ENCODE peak calls at places on chromosome 14, in ten cellular contexts. One of them, this sample, is unnamed.

GRCh38 chr14:38391334-38391733 is 135.4 kb upstream of the CLEC14A start:
- DNase-seq in tibial nerve: no peak
- DNase-seq in A549: no peak
- DNase-seq in Peyer's patch: no peak
- DNase-seq in GM23338: no peak
- DNase-seq in sigmoid colon: no peak
- DNase-seq in fibroblast of lung: peak
- DNase-seq in uterus: no peak
- DNase-seq in mammary epithelial cell: no peak
- DNase-seq in transverse colon: no peak
- DNase-seq in this sample: no peak

GRCh38 chr14:95023115-95023514 is 134.2 kb downstream of the DICER1 start:
- DNase-seq in mammary epithelial cell: no peak
- DNase-seq in uterus: no peak
- DNase-seq in transverse colon: no peak
- DNase-seq in fibroblast of lung: no peak
- DNase-seq in tibial nerve: no peak
- DNase-seq in Peyer's patch: no peak
- DNase-seq in A549: no peak
- DNase-seq in GM23338: no peak
- DNase-seq in sigmoid colon: no peak
- DNase-seq in this sample: no peak

GRCh38 chr14:89231426-89232113 is 185.5 kb downstream of the FOXN3 start:
- DNase-seq in tibial nerve: no peak
- DNase-seq in fibroblast of lung: no peak
- DNase-seq in GM23338: no peak
- DNase-seq in sigmoid colon: no peak
- DNase-seq in uterus: no peak
- DNase-seq in Peyer's patch: no peak
- DNase-seq in A549: no peak
- DNase-seq in transverse colon: no peak
- DNase-seq in mammary epithelial cell: no peak
- DNase-seq in this sample: no peak

GRCh38 chr14:103512701-103513611 is 9.7 kb downstream of the CKB start:
- DNase-seq in tibial nerve: no peak
- DNase-seq in uterus: peak
- DNase-seq in Peyer's patch: no peak
- DNase-seq in transverse colon: peak
- DNase-seq in mammary epithelial cell: peak
- DNase-seq in sigmoid colon: peak
- DNase-seq in A549: no peak
- DNase-seq in fibroblast of lung: peak
- DNase-seq in GM23338: peak
- DNase-seq in this sample: peak

GRCh38 chr14:60807971-60808370 is 73.4 kb downstream of the MNAT1 start:
- DNase-seq in sigmoid colon: no peak
- DNase-seq in Peyer's patch: no peak
- DNase-seq in GM23338: no peak
- DNase-seq in transverse colon: no peak
- DNase-seq in fibroblast of lung: peak
- DNase-seq in uterus: no peak
- DNase-seq in mammary epithelial cell: no peak
- DNase-seq in tibial nerve: no peak
- DNase-seq in A549: peak
- DNase-seq in this sample: no peak

GRCh38 chr14:52356025-52356424 is 41.9 kb downstream of the PTGER2 start:
- DNase-seq in A549: peak
- DNase-seq in uterus: no peak
- DNase-seq in tibial nerve: no peak
- DNase-seq in fibroblast of lung: peak
- DNase-seq in Peyer's patch: no peak
- DNase-seq in transverse colon: peak
- DNase-seq in GM23338: no peak
- DNase-seq in sigmoid colon: no peak
- DNase-seq in mammary epithelial cell: peak
- DNase-seq in this sample: no peak

GRCh38 chr14:69739486-69739885 is 27.5 kb upstream of the SRSF5 start:
- DNase-seq in A549: no peak
- DNase-seq in transverse colon: no peak
- DNase-seq in mammary epithelial cell: no peak
- DNase-seq in GM23338: no peak
- DNase-seq in Peyer's patch: no peak
- DNase-seq in fibroblast of lung: no peak
- DNase-seq in uterus: no peak
- DNase-seq in tibial nerve: no peak
- DNase-seq in sigmoid colon: no peak
- DNase-seq in this sample: no peak

GRCh38 chr14:65991124-65991523 is 495.0 kb upstream of the CCDC196 start:
- DNase-seq in sigmoid colon: no peak
- DNase-seq in Peyer's patch: no peak
- DNase-seq in GM23338: no peak
- DNase-seq in fibroblast of lung: no peak
- DNase-seq in A549: no peak
- DNase-seq in mammary epithelial cell: no peak
- DNase-seq in uterus: no peak
- DNase-seq in transverse colon: no peak
- DNase-seq in tibial nerve: no peak
- DNase-seq in this sample: no peak

GRCh38 chr14:77123381-77124344 is 17.9 kb downstream of the ZDHHC22 start:
- DNase-seq in mammary epithelial cell: peak
- DNase-seq in GM23338: no peak
- DNase-seq in transverse colon: peak
- DNase-seq in sigmoid colon: no peak
- DNase-seq in Peyer's patch: peak
- DNase-seq in uterus: no peak
- DNase-seq in A549: no peak
- DNase-seq in fibroblast of lung: no peak
- DNase-seq in tibial nerve: no peak
- DNase-seq in this sample: peak

GRCh38 chr14:77126461-77126990 is 15.1 kb downstream of the ZDHHC22 start:
- DNase-seq in GM23338: no peak
- DNase-seq in A549: no peak
- DNase-seq in Peyer's patch: no peak
- DNase-seq in transverse colon: no peak
- DNase-seq in tibial nerve: no peak
- DNase-seq in uterus: no peak
- DNase-seq in mammary epithelial cell: no peak
- DNase-seq in sigmoid colon: no peak
- DNase-seq in fibroblast of lung: no peak
- DNase-seq in this sample: no peak

GRCh38 chr14:77125275-77126073 is 16.1 kb downstream of the ZDHHC22 start:
- DNase-seq in Peyer's patch: no peak
- DNase-seq in tibial nerve: no peak
- DNase-seq in sigmoid colon: no peak
- DNase-seq in transverse colon: no peak
- DNase-seq in uterus: no peak
- DNase-seq in fibroblast of lung: no peak
- DNase-seq in GM23338: peak
- DNase-seq in mammary epithelial cell: no peak
- DNase-seq in A549: no peak
- DNase-seq in this sample: no peak

GRCh38 chr14:77126074-77126325 is 15.6 kb downstream of the ZDHHC22 start:
- DNase-seq in mammary epithelial cell: no peak
- DNase-seq in fibroblast of lung: no peak
- DNase-seq in tibial nerve: no peak
- DNase-seq in GM23338: no peak
- DNase-seq in uterus: no peak
- DNase-seq in sigmoid colon: no peak
- DNase-seq in transverse colon: no peak
- DNase-seq in Peyer's patch: no peak
- DNase-seq in A549: no peak
- DNase-seq in this sample: no peak

DNA sequence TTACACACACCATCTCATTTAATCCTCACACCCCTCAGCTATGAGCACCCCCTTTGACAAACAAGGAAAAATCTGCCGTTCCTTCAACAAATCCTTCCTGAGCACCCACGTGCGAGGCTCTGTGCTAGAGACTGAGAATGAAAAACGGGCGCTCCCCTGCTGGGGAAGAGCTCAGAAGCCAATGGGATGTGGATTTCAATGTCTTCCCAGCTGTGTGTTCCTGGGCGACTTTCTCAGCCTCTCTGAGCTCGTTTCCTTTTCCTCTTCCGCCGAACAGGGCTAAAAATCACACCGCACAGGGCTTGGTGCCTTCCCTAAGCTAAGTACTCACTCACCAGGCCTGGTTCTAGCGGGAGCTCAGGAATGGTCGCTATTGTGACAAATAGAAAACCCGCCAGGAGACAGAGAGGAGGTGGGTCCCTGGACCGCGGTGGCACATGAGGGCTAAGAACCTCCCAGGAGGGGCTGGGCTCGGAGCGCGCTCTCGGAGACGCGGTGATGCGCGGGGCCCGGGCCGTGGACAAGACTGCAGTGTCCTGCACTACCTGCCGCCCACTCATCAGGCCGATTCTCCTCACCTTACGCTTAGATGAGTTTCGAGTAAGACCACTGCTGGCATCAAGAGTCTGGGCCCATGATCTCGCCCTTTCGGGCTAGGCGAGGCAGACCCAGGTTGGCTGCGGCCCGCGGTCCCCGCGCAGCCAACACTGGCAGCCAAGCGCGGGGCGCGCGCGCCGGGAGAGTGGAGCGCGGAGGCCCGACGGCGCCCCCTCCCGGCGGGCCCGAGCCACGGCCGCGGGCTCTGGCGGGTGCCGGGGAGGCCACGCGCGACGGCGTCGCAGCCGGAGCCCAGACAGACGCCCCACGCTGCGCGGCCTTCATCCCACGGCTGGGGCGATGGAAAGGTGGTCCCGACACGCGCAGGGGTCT is 17.0 kb downstream of the ZDHHC22 start:
- DNase-seq in uterus: no peak
- DNase-seq in Peyer's patch: peak
- DNase-seq in tibial nerve: peak
- DNase-seq in fibroblast of lung: peak
- DNase-seq in GM23338: peak
- DNase-seq in mammary epithelial cell: peak
- DNase-seq in sigmoid colon: no peak
- DNase-seq in A549: peak
- DNase-seq in transverse colon: peak
- DNase-seq in this sample: no peak
- H3K27ac ChIP-seq in uterus: no peak
- H3K27ac ChIP-seq in Peyer's patch: peak
- H3K27ac ChIP-seq in tibial nerve: peak
- H3K27ac ChIP-seq in fibroblast of lung: no peak
- H3K27ac ChIP-seq in GM23338: no peak
- H3K27ac ChIP-seq in mammary epithelial cell: no peak
- H3K27ac ChIP-seq in sigmoid colon: peak
- H3K27ac ChIP-seq in A549: peak
- H3K27ac ChIP-seq in transverse colon: peak
- H3K27ac ChIP-seq in this sample: peak

DNA sequence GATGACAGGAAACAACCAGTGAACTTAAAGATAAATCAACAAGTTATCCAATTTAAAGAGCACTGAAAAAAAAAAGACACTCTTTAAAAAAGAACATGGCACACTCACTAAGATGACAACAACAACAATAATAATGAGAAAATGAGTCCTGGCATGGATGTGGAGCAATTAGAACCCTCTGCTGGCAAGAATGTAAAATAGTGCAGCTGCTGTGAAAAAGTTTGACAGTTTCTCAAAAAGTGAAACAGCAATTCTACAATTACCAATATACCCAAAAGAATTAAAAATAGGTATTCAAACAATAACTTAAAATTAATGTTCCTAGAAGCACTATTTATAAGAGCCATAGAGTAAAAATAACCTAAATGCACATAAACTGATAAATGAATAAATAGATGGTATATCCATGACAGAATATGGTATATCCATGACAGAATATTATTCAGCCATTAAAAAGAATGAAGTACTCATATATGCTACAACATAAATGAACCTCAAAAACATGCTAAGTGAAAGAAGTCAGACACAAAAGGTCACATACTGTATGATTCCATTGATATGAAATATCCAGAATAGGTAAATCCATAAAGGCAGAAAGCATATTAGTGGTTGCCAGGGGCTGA is 49.1 kb upstream of the GPHB5 start:
- DNase-seq in GM23338: no peak
- DNase-seq in Peyer's patch: no peak
- DNase-seq in A549: no peak
- DNase-seq in fibroblast of lung: no peak
- DNase-seq in transverse colon: no peak
- DNase-seq in uterus: no peak
- DNase-seq in sigmoid colon: no peak
- DNase-seq in mammary epithelial cell: no peak
- DNase-seq in tibial nerve: no peak
- DNase-seq in this sample: no peak
- TF ChIP-seq CTCF in GM23338: peak
- TF ChIP-seq CTCF in Peyer's patch: no peak
- TF ChIP-seq CTCF in A549: no peak
- TF ChIP-seq CTCF in fibroblast of lung: no peak
- TF ChIP-seq CTCF in transverse colon: no peak
- TF ChIP-seq CTCF in uterus: no peak
- TF ChIP-seq CTCF in sigmoid colon: no peak
- TF ChIP-seq CTCF in mammary epithelial cell: no peak
- TF ChIP-seq CTCF in tibial nerve: no peak
- TF ChIP-seq CTCF in this sample: no peak

DNA sequence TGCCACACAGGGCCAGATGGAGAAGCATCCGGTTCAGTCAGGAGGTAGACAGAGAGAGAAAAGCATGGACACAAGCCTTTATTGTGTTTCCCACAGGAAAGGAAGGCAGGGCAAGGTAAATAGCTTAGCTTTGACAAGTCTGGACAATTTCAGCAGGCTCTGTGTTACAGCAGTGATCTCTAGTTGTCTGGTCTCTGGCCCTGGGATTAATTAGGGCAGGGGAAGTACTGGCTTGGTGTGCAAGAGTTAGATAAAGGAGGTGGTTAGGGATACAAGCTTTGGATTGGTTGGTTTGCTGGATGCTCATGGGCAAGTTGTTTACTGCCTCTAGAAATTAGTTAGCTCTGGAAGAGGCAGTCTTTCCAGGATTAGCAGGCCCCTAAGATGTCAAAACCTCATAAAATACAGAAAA is 15.1 kb upstream of the NGDN start:
- DNase-seq in tibial nerve: no peak
- DNase-seq in transverse colon: no peak
- DNase-seq in GM23338: no peak
- DNase-seq in A549: no peak
- DNase-seq in sigmoid colon: no peak
- DNase-seq in fibroblast of lung: no peak
- DNase-seq in uterus: no peak
- DNase-seq in Peyer's patch: no peak
- DNase-seq in mammary epithelial cell: peak
- DNase-seq in this sample: peak
- H3K27ac ChIP-seq in tibial nerve: no peak
- H3K27ac ChIP-seq in transverse colon: no peak
- H3K27ac ChIP-seq in GM23338: no peak
- H3K27ac ChIP-seq in A549: no peak
- H3K27ac ChIP-seq in sigmoid colon: no peak
- H3K27ac ChIP-seq in fibroblast of lung: no peak
- H3K27ac ChIP-seq in uterus: no peak
- H3K27ac ChIP-seq in Peyer's patch: no peak
- H3K27ac ChIP-seq in mammary epithelial cell: peak
- H3K27ac ChIP-seq in this sample: no peak

GRCh38 chr14:64476438-64476837 is 11.1 kb downstream of the AKAP5 start:
- DNase-seq in tibial nerve: no peak
- DNase-seq in sigmoid colon: no peak
- DNase-seq in GM23338: no peak
- DNase-seq in transverse colon: no peak
- DNase-seq in fibroblast of lung: no peak
- DNase-seq in mammary epithelial cell: no peak
- DNase-seq in uterus: no peak
- DNase-seq in Peyer's patch: no peak
- DNase-seq in A549: no peak
- DNase-seq in this sample: no peak

GRCh38 chr14:64475585-64476273 is 10.4 kb downstream of the AKAP5 start:
- DNase-seq in GM23338: no peak
- DNase-seq in fibroblast of lung: no peak
- DNase-seq in uterus: no peak
- DNase-seq in A549: no peak
- DNase-seq in mammary epithelial cell: no peak
- DNase-seq in sigmoid colon: no peak
- DNase-seq in tibial nerve: no peak
- DNase-seq in transverse colon: no peak
- DNase-seq in Peyer's patch: no peak
- DNase-seq in this sample: no peak

GRCh38 chr14:64474698-64475097 is 9.4 kb downstream of the AKAP5 start:
- DNase-seq in mammary epithelial cell: no peak
- DNase-seq in Peyer's patch: no peak
- DNase-seq in GM23338: no peak
- DNase-seq in sigmoid colon: no peak
- DNase-seq in A549: no peak
- DNase-seq in uterus: no peak
- DNase-seq in tibial nerve: no peak
- DNase-seq in fibroblast of lung: no peak
- DNase-seq in transverse colon: no peak
- DNase-seq in this sample: no peak

GRCh38 chr14:64474041-64474440 is 8.7 kb downstream of the AKAP5 start:
- DNase-seq in Peyer's patch: no peak
- DNase-seq in mammary epithelial cell: no peak
- DNase-seq in sigmoid colon: no peak
- DNase-seq in transverse colon: no peak
- DNase-seq in uterus: no peak
- DNase-seq in GM23338: no peak
- DNase-seq in A549: no peak
- DNase-seq in tibial nerve: no peak
- DNase-seq in fibroblast of lung: no peak
- DNase-seq in this sample: no peak

DNA sequence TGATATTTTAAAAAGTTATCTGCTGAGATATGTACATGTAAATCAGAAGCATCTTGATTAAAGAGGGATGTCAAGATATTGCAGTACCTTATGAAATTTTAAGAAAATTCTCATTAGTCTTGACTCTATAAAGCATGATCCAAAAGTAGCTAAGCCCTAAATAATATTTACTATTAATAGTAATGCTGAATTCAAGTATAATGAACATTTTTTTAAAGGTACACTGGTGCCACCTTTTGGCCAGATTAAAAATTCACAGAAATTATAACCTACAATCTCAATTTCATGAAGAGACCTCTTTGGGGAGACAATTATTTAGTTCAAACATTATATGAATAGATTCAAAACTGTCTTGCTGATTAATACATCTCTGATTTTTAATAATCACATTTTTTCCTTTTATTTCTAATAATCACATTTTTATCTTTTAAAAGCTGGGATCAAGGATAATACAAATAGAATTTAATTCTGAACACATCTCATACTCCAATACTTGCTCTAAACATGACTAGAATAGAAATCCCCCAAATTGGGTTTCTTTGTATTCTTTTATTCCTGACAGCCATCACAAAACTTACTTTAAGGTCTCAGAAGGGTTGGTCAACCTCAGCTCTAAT is 13.4 kb downstream of the AKAP5 start:
- DNase-seq in GM23338: no peak
- DNase-seq in A549: no peak
- DNase-seq in Peyer's patch: no peak
- DNase-seq in uterus: no peak
- DNase-seq in tibial nerve: no peak
- DNase-seq in fibroblast of lung: peak
- DNase-seq in mammary epithelial cell: peak
- DNase-seq in transverse colon: no peak
- DNase-seq in sigmoid colon: no peak
- DNase-seq in this sample: peak
- TF ChIP-seq CTCF in GM23338: peak
- TF ChIP-seq CTCF in A549: peak
- TF ChIP-seq CTCF in Peyer's patch: peak
- TF ChIP-seq CTCF in uterus: peak
- TF ChIP-seq CTCF in tibial nerve: peak
- TF ChIP-seq CTCF in fibroblast of lung: no peak
- TF ChIP-seq CTCF in mammary epithelial cell: peak
- TF ChIP-seq CTCF in transverse colon: peak
- TF ChIP-seq CTCF in sigmoid colon: no peak
- TF ChIP-seq CTCF in this sample: peak